ENCODE peak calls at places on chromosomes 5 and 9, in six cellular contexts. Q, L, I, P, X and R are unnamed samples.

GRCh38 chr9:21017092-21017491 is 14.3 kb downstream of the HACD4 start:
- DNase-seq in Q (no peak), L (no peak), I (no peak), P (no peak), X (no peak), R (no peak)

GRCh38 chr5:111774525-111774924 is 17.5 kb upstream of the NREP start:
- DNase-seq in Q (no peak), L (no peak), I (no peak), P (no peak), X (no peak), R (no peak)

GRCh38 chr9:14021871-14022525 is 291.9 kb downstream of the NFIB start:
- DNase-seq in Q (no peak), L (no peak), I (no peak), P (no peak), X (no peak), R (no peak)

GRCh38 chr9:116084497-116084896 is 69.1 kb upstream of the PAPPA start:
- DNase-seq in Q (no peak), L (no peak), I (no peak), P (no peak), X (no peak), R (no peak)

GRCh38 chr9:136969150-136969549 is 8.2 kb upstream of the PTGDS start:
- DNase-seq in Q (no peak), L (no peak), I (no peak), P (no peak), X (no peak), R (no peak)

GRCh38 chr9:12290166-12290869 is 402.9 kb upstream of the TYRP1 start:
- DNase-seq in Q (no peak), L (no peak), I (no peak), P (no peak), X (peak), R (no peak)

GRCh38 chr5:19547640-19548039 is 440.4 kb downstream of the CDH18 start:
- DNase-seq in Q (no peak), L (no peak), I (no peak), P (no peak), X (no peak), R (no peak)

GRCh38 chr5:147892696-147893296 is 13.5 kb downstream of the C5orf46 start:
- DNase-seq in Q (no peak), L (no peak), I (no peak), P (peak), X (no peak), R (no peak)

GRCh38 chr5:150588495-150588890 is 52.0 kb upstream of the SYNPO start:
- DNase-seq in Q (no peak), L (no peak), I (no peak), P (no peak), X (no peak), R (no peak)

GRCh38 chr9:91078041-91078441 is 276.4 kb downstream of the SYK start:
- DNase-seq in Q (no peak), L (no peak), I (no peak), P (no peak), X (no peak), R (no peak)

GRCh38 chr5:126334755-126335154 is 88.5 kb upstream of the GRAMD2B start:
- DNase-seq in Q (no peak), L (no peak), I (no peak), P (no peak), X (no peak), R (no peak)

GRCh38 chr9:136634904-136635303 is 27.8 kb upstream of the EGFL7 start:
- DNase-seq in Q (no peak), L (no peak), I (no peak), P (no peak), X (no peak), R (no peak)

GRCh38 chr9:33113799-33114547 is 37.5 kb upstream of the SMU1 start:
- DNase-seq in Q (no peak), L (no peak), I (no peak), P (no peak), X (no peak), R (no peak)